ENCODE peak calls at places on chromosomes 13 and 19, in seven cellular contexts. O is stomach, K is suprapubic skin, Q is prostate gland, J is H1, C is SK-N-SH, H is breast epithelium. M is an unnamed sample.

GRCh38 chr19:51971624-51972023 is 15.0 kb downstream of the ZNF350 start:
- DNase-seq in O (no peak), Q (no peak), H (no peak), J (no peak), C (no peak), K (no peak), M (peak; percentile 7)

GRCh38 chr13:28636677-28637317 is 22.1 kb upstream of the POMP start:
- DNase-seq in Q (no peak), C (peak; percentile 64), H (no peak), K (no peak), J (peak; percentile 54), O (peak; percentile 52), M (no peak)

GRCh38 chr19:1469200-1469935 is 9.6 kb downstream of the C19orf25 start:
- DNase-seq in K (no peak), C (no peak), Q (no peak), J (no peak), H (no peak), O (no peak), M (no peak)

GRCh38 chr13:42305503-42305902 is 33.6 kb downstream of the AKAP11 start:
- DNase-seq in K (no peak), C (no peak), J (no peak), O (no peak), H (no peak), Q (no peak), M (no peak)

GRCh38 chr13:62747629-62748028 is 1332.0 kb upstream of the PCDH20 start:
- DNase-seq in Q (no peak), K (no peak), H (no peak), C (no peak), O (no peak), J (no peak), M (no peak)

GRCh38 chr19:4722671-4723464 is 774 bp downstream of the DPP9 start:
- DNase-seq in O (peak; percentile 39), K (no peak), H (no peak), Q (peak; percentile 50), C (no peak), J (no peak), M (peak; percentile 35)

GRCh38 chr19:51131780-51132680 is 7.3 kb downstream of the SIGLEC9 start:
- DNase-seq in K (peak; percentile 80), C (peak; percentile 34), H (no peak), O (peak; percentile 56), Q (no peak), J (no peak), M (peak; percentile 59)

GRCh38 chr19:19406878-19407639 is 1.6 kb downstream of the GATAD2A start:
- DNase-seq in K (no peak), O (peak; percentile 59), Q (peak; percentile 46), H (no peak), C (no peak), J (no peak), M (peak; percentile 67)

GRCh38 chr19:51610576-51610975 is 19.6 kb downstream of the SIGLEC5 start:
- DNase-seq in J (no peak), C (no peak), O (no peak), K (no peak), Q (no peak), H (no peak), M (no peak)

GRCh38 chr19:36605101-36605838 is at the start of gene ZNF382:
- DNase-seq in H (peak; percentile 59), K (peak; percentile 79), J (no peak), O (peak; percentile 40), Q (peak; percentile 42), C (peak; percentile 99), M (peak; percentile 84)

GRCh38 chr19:1950640-1951039 is 9.7 kb downstream of the CSNK1G2 start:
- DNase-seq in H (no peak), C (no peak), K (no peak), Q (no peak), J (no peak), O (no peak), M (no peak)

GRCh38 chr19:27777726-27778125 is 1435.2 kb downstream of the UQCRFS1 start:
- DNase-seq in K (no peak), H (no peak), J (no peak), C (no peak), O (no peak), Q (no peak), M (no peak)

GRCh38 chr13:66958611-66959010 is 271.5 kb downstream of the PCDH9 start:
- DNase-seq in K (no peak), J (no peak), O (no peak), H (no peak), Q (no peak), C (no peak), M (no peak)

GRCh38 chr19:47158879-47159509 is 28.4 kb downstream of the SAE1 start:
- DNase-seq in Q (no peak), K (no peak), J (no peak), H (no peak), O (no peak), C (no peak), M (no peak)

GRCh38 chr19:1055028-1055425 is 11.9 kb upstream of the ARHGAP45 start:
- DNase-seq in H (no peak), Q (no peak), O (no peak), J (no peak), K (no peak), C (no peak), M (no peak)

GRCh38 chr13:110509478-110509926 is 52.0 kb downstream of the RAB20 start:
- DNase-seq in J (no peak), K (no peak), C (peak; percentile 56), Q (no peak), H (no peak), O (no peak), M (no peak)

GRCh38 chr13:48906200-48906599 is 69.5 kb upstream of the FNDC3A start:
- DNase-seq in O (no peak), K (no peak), C (no peak), Q (no peak), H (no peak), J (no peak), M (no peak)

GRCh38 chr13:48904668-48905290 is 70.9 kb upstream of the FNDC3A start:
- DNase-seq in H (no peak), K (no peak), C (no peak), O (no peak), J (no peak), Q (no peak), M (no peak)

GRCh38 chr13:48909088-48909389 is 66.7 kb upstream of the FNDC3A start:
- DNase-seq in C (no peak), H (no peak), K (no peak), Q (peak; percentile 90), J (no peak), O (no peak), M (no peak)

GRCh38 chr13:48908381-48909087 is 67.2 kb upstream of the FNDC3A start:
- DNase-seq in J (no peak), O (no peak), H (no peak), Q (no peak), C (no peak), K (no peak), M (no peak)
- TF ChIP-seq POLR2AphosphoS5 in J (no peak), O (no peak), H (no peak), Q (peak; percentile 82), C (no peak), K (no peak), M (no peak)

GRCh38 chr13:98303858-98304257 is 126.8 kb upstream of the RNF113B start:
- DNase-seq in Q (no peak), H (no peak), J (no peak), C (no peak), O (no peak), K (no peak), M (no peak)
- H3K27ac ChIP-seq in Q (no peak overlapping the region), H (no peak overlapping the region), J (no peak overlapping the region), C (no peak overlapping the region), O (peak overlapping the region; percentile 14), K (no peak overlapping the region), M (no peak overlapping the region)

GRCh38 chr19:7690779-7691258 is 10.2 kb downstream of the TRAPPC5 start:
- DNase-seq in C (no peak), J (no peak), H (no peak), O (no peak), K (no peak), Q (no peak), M (no peak)

GRCh38 chr19:7694499-7694898 is 7.4 kb downstream of the FCER2 start:
- DNase-seq in H (no peak), Q (no peak), C (no peak), J (no peak), O (no peak), K (no peak), M (no peak)

GRCh38 chr19:7691497-7691896 is 10.4 kb downstream of the FCER2 start:
- DNase-seq in Q (no peak), H (no peak), O (no peak), J (no peak), K (no peak), C (no peak), M (no peak)

GRCh38 chr19:7689165-7689564 is 8.5 kb downstream of the TRAPPC5 start:
- DNase-seq in K (no peak), H (no peak), C (no peak), O (no peak), Q (no peak), J (no peak), M (no peak)

DNA sequence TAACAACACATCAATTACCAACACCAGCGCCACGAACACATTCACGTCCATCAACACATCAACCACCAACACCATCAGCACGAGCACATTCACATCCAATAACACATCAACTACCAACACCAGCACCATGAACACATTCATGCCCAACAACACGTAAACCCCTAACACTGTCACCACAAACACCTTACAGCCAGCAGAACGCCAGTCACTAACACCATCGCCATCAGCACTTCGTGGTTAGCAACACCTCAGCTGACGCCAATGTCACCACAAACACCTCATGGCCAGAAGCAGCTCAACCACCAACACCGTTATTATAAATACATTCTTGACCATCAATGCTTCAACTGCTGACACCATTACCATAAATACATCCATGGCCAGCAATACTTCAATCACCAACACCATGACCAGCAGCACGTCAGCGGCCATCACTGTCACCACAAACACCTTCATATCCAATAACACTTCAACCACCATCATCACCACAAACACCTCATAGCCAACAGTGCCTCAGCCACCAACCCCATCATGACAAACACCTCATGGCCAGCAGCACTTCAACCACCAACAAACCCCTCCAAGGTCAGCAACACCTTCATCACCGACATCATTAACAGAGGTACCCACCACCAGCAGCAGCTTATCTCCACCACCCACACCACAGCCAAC is 9.4 kb downstream of the FCER2 start:
- DNase-seq in H (no peak), O (no peak), K (no peak), J (no peak), C (no peak), Q (no peak), M (no peak)
- TF ChIP-seq POLR2AphosphoS5 in H (no peak), O (no peak), K (no peak), J (no peak), C (no peak), Q (no peak), M (no peak)

GRCh38 chr19:31264379-31264778 is 84.9 kb downstream of the TSHZ3 start:
- DNase-seq in O (no peak), Q (peak; percentile 74), H (no peak), K (no peak), J (no peak), C (no peak), M (no peak)
- H3K27ac ChIP-seq in O (no peak overlapping the region), Q (no peak overlapping the region), H (no peak overlapping the region), K (no peak overlapping the region), J (no peak overlapping the region), C (no peak overlapping the region), M (no peak overlapping the region)

GRCh38 chr19:38369584-38369983 is 4.8 kb upstream of the PSMD8 start:
- DNase-seq in Q (no peak), C (no peak), O (no peak), H (no peak), J (no peak), K (no peak), M (no peak)
- TF ChIP-seq POLR2AphosphoS5 in Q (no peak), C (no peak), O (no peak), H (no peak), J (no peak), K (no peak), M (no peak)

GRCh38 chr19:15935167-15935702 is 906 bp upstream of the CYP4F11 start:
- DNase-seq in Q (no peak), C (no peak), K (no peak), J (no peak), H (no peak), O (no peak), M (no peak)
- H3K27ac ChIP-seq in Q (peak overlapping the region; percentile 84), C (no peak overlapping the region), K (no peak overlapping the region), J (no peak overlapping the region), H (no peak overlapping the region), O (peak overlapping the region; percentile 84), M (no peak overlapping the region)

M was measured in HL-60.